ENCODE peak calls at places on chromosomes 13 and 19, in ten cellular contexts. One of them, this sample, is unnamed.

GRCh38 chr19:6484831-6485230 is 3.2 kb upstream of the DENND1C start:
- DNase-seq in DND-41: no peak
- DNase-seq in retinal pigment epithelial cell: no peak
- DNase-seq in fibroblast of lung: no peak
- DNase-seq in RWPE2: no peak
- DNase-seq in foreskin fibroblast: no peak
- DNase-seq in kidney: no peak
- DNase-seq in Panc1: no peak
- DNase-seq in Peyer's patch: no peak
- DNase-seq in cardiac fibroblast: no peak
- DNase-seq in this sample: no peak

GRCh38 chr19:5880196-5880595 is 9.9 kb upstream of the FUT5 start:
- DNase-seq in DND-41: no peak
- DNase-seq in retinal pigment epithelial cell: no peak
- DNase-seq in fibroblast of lung: no peak
- DNase-seq in RWPE2: no peak
- DNase-seq in foreskin fibroblast: no peak
- DNase-seq in kidney: no peak
- DNase-seq in Panc1: no peak
- DNase-seq in Peyer's patch: no peak
- DNase-seq in cardiac fibroblast: no peak
- DNase-seq in this sample: no peak

GRCh38 chr19:32333227-32333626 is 12.2 kb upstream of the ZNF507 start:
- DNase-seq in DND-41: no peak
- DNase-seq in retinal pigment epithelial cell: no peak
- DNase-seq in fibroblast of lung: no peak
- DNase-seq in RWPE2: no peak
- DNase-seq in foreskin fibroblast: no peak
- DNase-seq in kidney: no peak
- DNase-seq in Panc1: no peak
- DNase-seq in Peyer's patch: no peak
- DNase-seq in cardiac fibroblast: no peak
- DNase-seq in this sample: no peak

GRCh38 chr19:11445141-11445540 is 9.7 kb downstream of the PRKCSH start:
- DNase-seq in DND-41: no peak
- DNase-seq in retinal pigment epithelial cell: no peak
- DNase-seq in fibroblast of lung: no peak
- DNase-seq in RWPE2: no peak
- DNase-seq in foreskin fibroblast: no peak
- DNase-seq in kidney: no peak
- DNase-seq in Panc1: no peak
- DNase-seq in Peyer's patch: no peak
- DNase-seq in cardiac fibroblast: no peak
- DNase-seq in this sample: no peak

GRCh38 chr19:50728084-50728737 is 5.0 kb downstream of the CLEC11A start:
- DNase-seq in DND-41: no peak
- DNase-seq in retinal pigment epithelial cell: peak; percentile 2
- DNase-seq in fibroblast of lung: peak; percentile 73
- DNase-seq in RWPE2: peak; percentile 89
- DNase-seq in foreskin fibroblast: peak; percentile 93
- DNase-seq in kidney: peak; percentile 91
- DNase-seq in Panc1: no peak
- DNase-seq in Peyer's patch: no peak
- DNase-seq in cardiac fibroblast: peak; percentile 49
- DNase-seq in this sample: peak; percentile 98

GRCh38 chr13:77980592-77980991 is 62.0 kb upstream of the EDNRB start:
- DNase-seq in DND-41: no peak
- DNase-seq in retinal pigment epithelial cell: peak; percentile 95
- DNase-seq in fibroblast of lung: peak; percentile 86
- DNase-seq in RWPE2: no peak
- DNase-seq in foreskin fibroblast: peak; percentile 52
- DNase-seq in kidney: no peak
- DNase-seq in Panc1: no peak
- DNase-seq in Peyer's patch: no peak
- DNase-seq in cardiac fibroblast: peak; percentile 87
- DNase-seq in this sample: no peak

GRCh38 chr19:16585808-16586476 is 13.7 kb upstream of the SLC35E1 start:
- DNase-seq in DND-41: peak; percentile 24
- DNase-seq in retinal pigment epithelial cell: no peak
- DNase-seq in fibroblast of lung: no peak
- DNase-seq in RWPE2: no peak
- DNase-seq in foreskin fibroblast: no peak
- DNase-seq in kidney: no peak
- DNase-seq in Panc1: no peak
- DNase-seq in Peyer's patch: no peak
- DNase-seq in cardiac fibroblast: no peak
- DNase-seq in this sample: peak; percentile 67

GRCh38 chr19:49340069-49340864 is 5.1 kb downstream of the CD37 start:
- DNase-seq in DND-41: peak; percentile 57
- DNase-seq in retinal pigment epithelial cell: peak; percentile 31
- DNase-seq in fibroblast of lung: peak; percentile 11
- DNase-seq in RWPE2: no peak
- DNase-seq in foreskin fibroblast: peak; percentile 64
- DNase-seq in kidney: peak; percentile 96
- DNase-seq in Panc1: no peak
- DNase-seq in Peyer's patch: peak; percentile 72
- DNase-seq in cardiac fibroblast: peak; percentile 25
- DNase-seq in this sample: peak; percentile 82

GRCh38 chr19:46861691-46862503 is 1.1 kb downstream of the ARHGAP35 start:
- DNase-seq in DND-41: peak; percentile 25
- DNase-seq in retinal pigment epithelial cell: no peak
- DNase-seq in fibroblast of lung: no peak
- DNase-seq in RWPE2: peak; percentile 54
- DNase-seq in foreskin fibroblast: peak; percentile 48
- DNase-seq in kidney: peak; percentile 78
- DNase-seq in Panc1: no peak
- DNase-seq in Peyer's patch: no peak
- DNase-seq in cardiac fibroblast: peak; percentile 32
- DNase-seq in this sample: peak; percentile 73

GRCh38 chr19:7224205-7224833 is 69.9 kb downstream of the INSR start:
- DNase-seq in DND-41: no peak
- DNase-seq in retinal pigment epithelial cell: peak; percentile 34
- DNase-seq in fibroblast of lung: peak; percentile 53
- DNase-seq in RWPE2: no peak
- DNase-seq in foreskin fibroblast: peak; percentile 13
- DNase-seq in kidney: no peak
- DNase-seq in Panc1: no peak
- DNase-seq in Peyer's patch: no peak
- DNase-seq in cardiac fibroblast: peak; percentile 61
- DNase-seq in this sample: no peak

GRCh38 chr13:40109324-40109958 is 454.0 kb downstream of the COG6 start:
- DNase-seq in DND-41: no peak
- DNase-seq in retinal pigment epithelial cell: peak; percentile 77
- DNase-seq in fibroblast of lung: peak; percentile 96
- DNase-seq in RWPE2: peak; percentile 61
- DNase-seq in foreskin fibroblast: peak; percentile 89
- DNase-seq in kidney: no peak
- DNase-seq in Panc1: no peak
- DNase-seq in Peyer's patch: no peak
- DNase-seq in cardiac fibroblast: peak; percentile 99
- DNase-seq in this sample: peak; percentile 43

GRCh38 chr13:112103971-112104872 is 37.3 kb downstream of the SOX1 start:
- DNase-seq in DND-41: no peak
- DNase-seq in retinal pigment epithelial cell: no peak
- DNase-seq in fibroblast of lung: no peak
- DNase-seq in RWPE2: no peak
- DNase-seq in foreskin fibroblast: no peak
- DNase-seq in kidney: peak; percentile 65
- DNase-seq in Panc1: no peak
- DNase-seq in Peyer's patch: no peak
- DNase-seq in cardiac fibroblast: no peak
- DNase-seq in this sample: no peak
- H3K4me3 ChIP-seq in DND-41: no peak overlapping the region
- H3K4me3 ChIP-seq in retinal pigment epithelial cell: no peak overlapping the region
- H3K4me3 ChIP-seq in fibroblast of lung: no peak overlapping the region
- H3K4me3 ChIP-seq in RWPE2: no peak overlapping the region
- H3K4me3 ChIP-seq in foreskin fibroblast: no peak overlapping the region
- H3K4me3 ChIP-seq in kidney: no peak overlapping the region
- H3K4me3 ChIP-seq in Panc1: no peak overlapping the region
- H3K4me3 ChIP-seq in Peyer's patch: no peak overlapping the region
- H3K4me3 ChIP-seq in cardiac fibroblast: no peak overlapping the region
- H3K4me3 ChIP-seq in this sample: no peak overlapping the region

GRCh38 chr19:13057147-13057572 is 45.5 kb downstream of the LYL1 start:
- DNase-seq in DND-41: no peak
- DNase-seq in retinal pigment epithelial cell: no peak
- DNase-seq in fibroblast of lung: no peak
- DNase-seq in RWPE2: no peak
- DNase-seq in foreskin fibroblast: no peak
- DNase-seq in kidney: no peak
- DNase-seq in Panc1: no peak
- DNase-seq in Peyer's patch: no peak
- DNase-seq in cardiac fibroblast: no peak
- DNase-seq in this sample: no peak

GRCh38 chr19:13060233-13060963 is 42.3 kb downstream of the LYL1 start:
- DNase-seq in DND-41: no peak
- DNase-seq in retinal pigment epithelial cell: no peak
- DNase-seq in fibroblast of lung: peak; percentile 24
- DNase-seq in RWPE2: no peak
- DNase-seq in foreskin fibroblast: no peak
- DNase-seq in kidney: no peak
- DNase-seq in Panc1: no peak
- DNase-seq in Peyer's patch: no peak
- DNase-seq in cardiac fibroblast: no peak
- DNase-seq in this sample: peak; percentile 16

GRCh38 chr19:13060964-13061927 is 41.4 kb downstream of the LYL1 start:
- DNase-seq in DND-41: peak; percentile 81
- DNase-seq in retinal pigment epithelial cell: no peak
- DNase-seq in fibroblast of lung: peak; percentile 71
- DNase-seq in RWPE2: no peak
- DNase-seq in foreskin fibroblast: peak; percentile 93
- DNase-seq in kidney: peak; percentile 90
- DNase-seq in Panc1: peak; percentile 43
- DNase-seq in Peyer's patch: peak; percentile 91
- DNase-seq in cardiac fibroblast: peak; percentile 79
- DNase-seq in this sample: peak; percentile 74

GRCh38 chr19:13057744-13058143 is 44.9 kb downstream of the LYL1 start:
- DNase-seq in DND-41: no peak
- DNase-seq in retinal pigment epithelial cell: no peak
- DNase-seq in fibroblast of lung: peak; percentile 27
- DNase-seq in RWPE2: no peak
- DNase-seq in foreskin fibroblast: no peak
- DNase-seq in kidney: no peak
- DNase-seq in Panc1: no peak
- DNase-seq in Peyer's patch: no peak
- DNase-seq in cardiac fibroblast: no peak
- DNase-seq in this sample: no peak

GRCh38 chr19:13058951-13059660 is 43.6 kb downstream of the LYL1 start:
- DNase-seq in DND-41: no peak
- DNase-seq in retinal pigment epithelial cell: no peak
- DNase-seq in fibroblast of lung: no peak
- DNase-seq in RWPE2: no peak
- DNase-seq in foreskin fibroblast: no peak
- DNase-seq in kidney: no peak
- DNase-seq in Panc1: no peak
- DNase-seq in Peyer's patch: no peak
- DNase-seq in cardiac fibroblast: no peak
- DNase-seq in this sample: no peak
- TF ChIP-seq CTCF in DND-41: no peak
- TF ChIP-seq CTCF in retinal pigment epithelial cell: peak; percentile 15
- TF ChIP-seq CTCF in fibroblast of lung: no peak
- TF ChIP-seq CTCF in RWPE2: no peak
- TF ChIP-seq CTCF in foreskin fibroblast: no peak
- TF ChIP-seq CTCF in kidney: no peak
- TF ChIP-seq CTCF in Panc1: no peak
- TF ChIP-seq CTCF in Peyer's patch: no peak
- TF ChIP-seq CTCF in cardiac fibroblast: no peak
- TF ChIP-seq CTCF in this sample: no peak

GRCh38 chr19:44810555-44811447 is 1.9 kb downstream of the BCAM start:
- DNase-seq in DND-41: no peak
- DNase-seq in retinal pigment epithelial cell: no peak
- DNase-seq in fibroblast of lung: no peak
- DNase-seq in RWPE2: no peak
- DNase-seq in foreskin fibroblast: no peak
- DNase-seq in kidney: no peak
- DNase-seq in Panc1: no peak
- DNase-seq in Peyer's patch: no peak
- DNase-seq in cardiac fibroblast: no peak
- DNase-seq in this sample: no peak

GRCh38 chr19:44807162-44807561 is 1.7 kb upstream of the BCAM start:
- DNase-seq in DND-41: no peak
- DNase-seq in retinal pigment epithelial cell: no peak
- DNase-seq in fibroblast of lung: no peak
- DNase-seq in RWPE2: peak; percentile 91
- DNase-seq in foreskin fibroblast: no peak
- DNase-seq in kidney: no peak
- DNase-seq in Panc1: no peak
- DNase-seq in Peyer's patch: peak; percentile 80
- DNase-seq in cardiac fibroblast: no peak
- DNase-seq in this sample: no peak

GRCh38 chr19:44807652-44808462 is 1.0 kb upstream of the BCAM start:
- DNase-seq in DND-41: no peak
- DNase-seq in retinal pigment epithelial cell: no peak
- DNase-seq in fibroblast of lung: peak; percentile 43
- DNase-seq in RWPE2: peak; percentile 82
- DNase-seq in foreskin fibroblast: peak; percentile 61
- DNase-seq in kidney: peak; percentile 92
- DNase-seq in Panc1: no peak
- DNase-seq in Peyer's patch: no peak
- DNase-seq in cardiac fibroblast: peak; percentile 35
- DNase-seq in this sample: peak; percentile 30

GRCh38 chr19:44809856-44810554 is 1.1 kb downstream of the BCAM start:
- DNase-seq in DND-41: no peak
- DNase-seq in retinal pigment epithelial cell: no peak
- DNase-seq in fibroblast of lung: no peak
- DNase-seq in RWPE2: no peak
- DNase-seq in foreskin fibroblast: no peak
- DNase-seq in kidney: no peak
- DNase-seq in Panc1: no peak
- DNase-seq in Peyer's patch: no peak
- DNase-seq in cardiac fibroblast: no peak
- DNase-seq in this sample: no peak

GRCh38 chr19:44808463-44809371 is at the start of gene BCAM:
- DNase-seq in DND-41: no peak
- DNase-seq in retinal pigment epithelial cell: no peak
- DNase-seq in fibroblast of lung: peak; percentile 70
- DNase-seq in RWPE2: no peak
- DNase-seq in foreskin fibroblast: peak; percentile 83
- DNase-seq in kidney: peak; percentile 96
- DNase-seq in Panc1: no peak
- DNase-seq in Peyer's patch: peak; percentile 70
- DNase-seq in cardiac fibroblast: peak; percentile 33
- DNase-seq in this sample: no peak
- H3K4me3 ChIP-seq in DND-41: no peak within 1 kb of the TSS
- H3K4me3 ChIP-seq in retinal pigment epithelial cell: peak within 1 kb of the TSS; percentile 61
- H3K4me3 ChIP-seq in fibroblast of lung: peak within 1 kb of the TSS; percentile 70
- H3K4me3 ChIP-seq in RWPE2: peak within 1 kb of the TSS; percentile 74
- H3K4me3 ChIP-seq in foreskin fibroblast: peak within 1 kb of the TSS; percentile 70
- H3K4me3 ChIP-seq in kidney: peak within 1 kb of the TSS; percentile 64
- H3K4me3 ChIP-seq in Panc1: peak within 1 kb of the TSS; percentile 45
- H3K4me3 ChIP-seq in Peyer's patch: peak within 1 kb of the TSS; percentile 59
- H3K4me3 ChIP-seq in cardiac fibroblast: peak within 1 kb of the TSS; percentile 56
- H3K4me3 ChIP-seq in this sample: no peak within 1 kb of the TSS

DNA sequence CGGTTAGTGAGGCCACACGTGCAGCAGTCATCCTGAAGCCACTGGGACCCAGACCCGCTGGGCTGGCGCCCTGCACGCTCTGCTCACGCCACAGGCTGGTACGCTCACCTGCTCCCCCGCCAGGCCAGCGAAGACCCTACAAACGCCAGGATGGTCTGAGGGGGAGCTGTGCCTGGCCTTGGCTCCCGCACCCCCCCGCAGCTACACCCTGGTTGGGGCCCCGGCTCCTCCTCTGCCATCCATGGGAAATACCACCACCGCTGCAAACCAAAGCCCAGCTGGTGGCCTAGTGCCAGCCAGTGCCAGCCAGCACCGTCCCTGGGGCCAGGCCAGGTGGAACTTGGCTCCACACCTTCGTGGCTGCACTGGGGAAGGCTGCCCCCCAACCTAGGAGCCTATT is 23.3 kb upstream of the CACTIN start:
- DNase-seq in DND-41: no peak
- DNase-seq in retinal pigment epithelial cell: no peak
- DNase-seq in fibroblast of lung: no peak
- DNase-seq in RWPE2: no peak
- DNase-seq in foreskin fibroblast: no peak
- DNase-seq in kidney: no peak
- DNase-seq in Panc1: no peak
- DNase-seq in Peyer's patch: no peak
- DNase-seq in cardiac fibroblast: no peak
- DNase-seq in this sample: no peak
- TF ChIP-seq CTCF in DND-41: no peak
- TF ChIP-seq CTCF in retinal pigment epithelial cell: no peak
- TF ChIP-seq CTCF in fibroblast of lung: no peak
- TF ChIP-seq CTCF in RWPE2: no peak
- TF ChIP-seq CTCF in foreskin fibroblast: no peak
- TF ChIP-seq CTCF in kidney: no peak
- TF ChIP-seq CTCF in Panc1: no peak
- TF ChIP-seq CTCF in Peyer's patch: no peak
- TF ChIP-seq CTCF in cardiac fibroblast: no peak
- TF ChIP-seq CTCF in this sample: no peak